ENCODE peak calls at places on chromosomes 12 and 14, in nine cellular contexts. P is esophagus squamous epithelium; D is HCT116; U is NCI-H774; N is NCI-H1694; J is HL-60; Y is fibroblast of gingiva; K is effector CD8-positive, alpha-beta T cell; S is left kidney. V is an unnamed sample.

GRCh38 chr12:52244615-52244994 is 11.6 kb downstream of the KRT7 start:
- DNase-seq in K (no peak), J (no peak), Y (no peak), U (no peak), N (no peak), P (no peak), S (peak), D (no peak), V (no peak)

GRCh38 chr12:108518101-108518715 is 3.1 kb downstream of the FICD start:
- DNase-seq in J (no peak), N (no peak), S (no peak), K (no peak), Y (no peak), D (no peak), U (no peak), P (no peak), V (no peak)

GRCh38 chr12:82505150-82505549 is 146.8 kb downstream of the METTL25 start:
- DNase-seq in Y (no peak), N (no peak), P (no peak), S (no peak), K (no peak), U (no peak), D (no peak), J (no peak), V (peak)

GRCh38 chr14:20486700-20487401 is 17.6 kb downstream of the PNP start:
- DNase-seq in J (no peak), D (no peak), K (no peak), Y (no peak), N (no peak), S (no peak), U (no peak), P (no peak), V (peak)

GRCh38 chr14:60328588-60328987 is 79.6 kb downstream of the PPM1A start:
- DNase-seq in P (no peak), U (no peak), K (no peak), N (no peak), Y (no peak), D (no peak), S (peak), J (no peak), V (peak)

GRCh38 chr12:63782466-63782865 is 2.8 kb downstream of the RXYLT1 start:
- DNase-seq in J (no peak), P (no peak), N (no peak), S (no peak), K (no peak), Y (no peak), D (no peak), U (no peak), V (peak)

GRCh38 chr14:103207038-103207403 is 83.8 kb downstream of the TNFAIP2 start:
- DNase-seq in Y (peak), J (no peak), P (no peak), K (no peak), N (no peak), U (no peak), D (no peak), S (peak), V (peak)

GRCh38 chr14:22614240-22614799 is 16.2 kb downstream of the ABHD4 start:
- DNase-seq in J (no peak), Y (peak), U (no peak), D (peak), K (no peak), S (peak), P (no peak), N (no peak), V (no peak)

GRCh38 chr14:33271216-33271615 is 332.5 kb downstream of the NPAS3 start:
- DNase-seq in S (no peak), U (no peak), D (no peak), J (no peak), Y (no peak), P (no peak), N (no peak), K (no peak), V (no peak)

GRCh38 chr14:37221073-37221472 is 23.3 kb downstream of the MIPOL1 start:
- DNase-seq in U (no peak), Y (no peak), D (no peak), K (no peak), P (no peak), N (no peak), J (no peak), S (no peak), V (no peak)

GRCh38 chr12:12720052-12720451 is 2.9 kb downstream of the CDKN1B start:
- DNase-seq in Y (no peak), S (no peak), K (no peak), J (no peak), U (no peak), P (no peak), N (peak), D (no peak), V (no peak)

GRCh38 chr12:51322452-51322851 is 1.5 kb downstream of the BIN2 start:
- DNase-seq in Y (no peak), P (no peak), D (no peak), J (no peak), N (no peak), K (no peak), S (no peak), U (no peak), V (no peak)

GRCh38 chr12:2650261-2651060 is 144.3 kb upstream of the FKBP4 start:
- DNase-seq in S (peak), K (no peak), D (no peak), J (no peak), P (no peak), N (no peak), Y (no peak), U (no peak), V (no peak)

GRCh38 chr12:101490286-101490920 is 15.3 kb downstream of the SPIC start:
- DNase-seq in J (no peak), K (no peak), D (peak), Y (no peak), N (peak), P (no peak), U (peak), S (peak), V (peak)

GRCh38 chr14:76937181-76938091 is 91.1 kb downstream of the IRF2BPL start:
- DNase-seq in Y (peak), U (no peak), D (no peak), S (peak), K (no peak), J (no peak), N (peak), P (no peak), V (peak)

GRCh38 chr14:64970776-64971451 is 1.2 kb downstream of the RAB15 start:
- DNase-seq in P (no peak), N (no peak), S (peak), D (no peak), J (no peak), Y (no peak), U (no peak), K (no peak), V (no peak)

GRCh38 chr12:51428256-51428655 is 3.6 kb downstream of the SLC4A8 start:
- DNase-seq in J (no peak), K (no peak), Y (no peak), S (no peak), P (no peak), U (no peak), N (peak), D (no peak), V (peak)

GRCh38 chr14:26820101-26820500 is 222.3 kb upstream of the NOVA1 start:
- DNase-seq in S (no peak), N (no peak), J (no peak), Y (peak), P (no peak), U (no peak), K (no peak), D (no peak), V (peak)

GRCh38 chr12:132827763-132828703 is 636 bp downstream of the GOLGA3 start:
- DNase-seq in S (peak), J (peak), D (no peak), Y (peak), K (no peak), N (no peak), U (no peak), P (no peak), V (no peak)

GRCh38 chr14:75531660-75532317 is 9.5 kb downstream of the BATF start:
- DNase-seq in P (no peak), Y (peak), J (no peak), K (no peak), U (no peak), D (no peak), N (no peak), S (no peak), V (no peak)

GRCh38 chr12:48004039-48004940 is at the start of gene COL2A1:
- DNase-seq in S (peak), U (peak), N (no peak), Y (no peak), J (peak), P (no peak), K (no peak), D (no peak), V (peak)

GRCh38 chr12:12724421-12725085 is 7.4 kb downstream of the CDKN1B start:
- DNase-seq in K (no peak), J (no peak), D (no peak), Y (no peak), U (no peak), S (no peak), N (no peak), P (no peak), V (peak)

GRCh38 chr14:94974893-94975292 is 182.4 kb downstream of the DICER1 start:
- DNase-seq in P (no peak), Y (no peak), U (no peak), J (no peak), D (no peak), S (no peak), N (no peak), K (no peak), V (peak)

GRCh38 chr14:23443411-23443812 is 8.0 kb upstream of the MYH7 start:
- DNase-seq in N (no peak), K (no peak), D (no peak), J (no peak), Y (no peak), U (no peak), S (no peak), P (no peak), V (peak)

GRCh38 chr14:23556700-23557440 is 799 bp downstream of the THTPA start:
- DNase-seq in U (no peak), S (no peak), Y (no peak), D (no peak), P (no peak), J (no peak), N (no peak), K (no peak), V (no peak)

GRCh38 chr14:99660006-99660566 is 15.2 kb downstream of the HHIPL1 start:
- DNase-seq in K (no peak), U (no peak), P (no peak), D (no peak), Y (no peak), S (peak), N (no peak), J (no peak), V (no peak)

GRCh38 chr12:29241821-29242591 is 92.9 kb downstream of the FAR2 start:
- DNase-seq in J (peak), K (no peak), S (peak), P (no peak), D (peak), U (no peak), Y (peak), N (no peak), V (peak)